ENCODE peak calls at places on chromosomes 1 and 21, in ten cellular contexts. One of them, this sample, is unnamed.

GRCh38 chr1:34460193-34460592 is 283.5 kb downstream of the C1orf94 start:
- DNase-seq in ovary: no peak
- DNase-seq in tibial nerve: no peak
- DNase-seq in Karpas-422: peak; percentile 83
- DNase-seq in naive thymus-derived CD4-positive, alpha-beta T cell: peak; percentile 50
- DNase-seq in GM23248: peak; percentile 18
- DNase-seq in mesendoderm: peak; percentile 59
- DNase-seq in epithelial cell of prostate: no peak
- DNase-seq in mammary epithelial cell: no peak
- DNase-seq in left ventricle myocardium inferior: no peak
- DNase-seq in this sample: no peak

GRCh38 chr1:83545450-83545849 is 453.5 kb downstream of the TTLL7 start:
- DNase-seq in mammary epithelial cell: no peak
- DNase-seq in mesendoderm: peak; percentile 56
- DNase-seq in ovary: no peak
- DNase-seq in naive thymus-derived CD4-positive, alpha-beta T cell: no peak
- DNase-seq in left ventricle myocardium inferior: no peak
- DNase-seq in Karpas-422: peak; percentile 48
- DNase-seq in epithelial cell of prostate: no peak
- DNase-seq in tibial nerve: no peak
- DNase-seq in GM23248: no peak
- DNase-seq in this sample: no peak

GRCh38 chr21:45528981-45529784 is 13.1 kb downstream of the SLC19A1 start:
- DNase-seq in naive thymus-derived CD4-positive, alpha-beta T cell: no peak
- DNase-seq in left ventricle myocardium inferior: peak; percentile 9
- DNase-seq in tibial nerve: no peak
- DNase-seq in epithelial cell of prostate: no peak
- DNase-seq in mammary epithelial cell: no peak
- DNase-seq in GM23248: no peak
- DNase-seq in Karpas-422: no peak
- DNase-seq in ovary: no peak
- DNase-seq in mesendoderm: no peak
- DNase-seq in this sample: no peak

GRCh38 chr1:183783342-183783741 is 21.6 kb upstream of the RGL1 start:
- DNase-seq in epithelial cell of prostate: no peak
- DNase-seq in ovary: no peak
- DNase-seq in left ventricle myocardium inferior: no peak
- DNase-seq in tibial nerve: no peak
- DNase-seq in Karpas-422: no peak
- DNase-seq in mammary epithelial cell: no peak
- DNase-seq in naive thymus-derived CD4-positive, alpha-beta T cell: no peak
- DNase-seq in mesendoderm: no peak
- DNase-seq in GM23248: peak; percentile 42
- DNase-seq in this sample: no peak

GRCh38 chr1:3727042-3727824 is 25.0 kb upstream of the CCDC27 start:
- DNase-seq in mesendoderm: peak; percentile 57
- DNase-seq in left ventricle myocardium inferior: no peak
- DNase-seq in GM23248: peak; percentile 54
- DNase-seq in mammary epithelial cell: no peak
- DNase-seq in tibial nerve: no peak
- DNase-seq in epithelial cell of prostate: no peak
- DNase-seq in naive thymus-derived CD4-positive, alpha-beta T cell: no peak
- DNase-seq in ovary: no peak
- DNase-seq in Karpas-422: peak; percentile 64
- DNase-seq in this sample: no peak

GRCh38 chr1:88302843-88303486 is 381.1 kb upstream of the PKN2 start:
- DNase-seq in mesendoderm: peak; percentile 45
- DNase-seq in left ventricle myocardium inferior: no peak
- DNase-seq in ovary: peak; percentile 18
- DNase-seq in mammary epithelial cell: no peak
- DNase-seq in Karpas-422: peak; percentile 56
- DNase-seq in epithelial cell of prostate: no peak
- DNase-seq in tibial nerve: no peak
- DNase-seq in GM23248: peak; percentile 80
- DNase-seq in naive thymus-derived CD4-positive, alpha-beta T cell: no peak
- DNase-seq in this sample: no peak

GRCh38 chr21:39029086-39029772 is 154.0 kb downstream of the PSMG1 start:
- DNase-seq in mammary epithelial cell: no peak
- DNase-seq in naive thymus-derived CD4-positive, alpha-beta T cell: no peak
- DNase-seq in GM23248: peak; percentile 69
- DNase-seq in ovary: no peak
- DNase-seq in mesendoderm: peak; percentile 74
- DNase-seq in epithelial cell of prostate: no peak
- DNase-seq in tibial nerve: no peak
- DNase-seq in Karpas-422: no peak
- DNase-seq in left ventricle myocardium inferior: no peak
- DNase-seq in this sample: no peak

GRCh38 chr21:25934771-25935224 is 200.0 kb downstream of the GABPA start:
- DNase-seq in tibial nerve: peak; percentile 43
- DNase-seq in naive thymus-derived CD4-positive, alpha-beta T cell: no peak
- DNase-seq in left ventricle myocardium inferior: peak; percentile 60
- DNase-seq in epithelial cell of prostate: peak; percentile 91
- DNase-seq in GM23248: peak; percentile 97
- DNase-seq in mammary epithelial cell: peak; percentile 94
- DNase-seq in mesendoderm: peak; percentile 53
- DNase-seq in Karpas-422: no peak
- DNase-seq in ovary: no peak
- DNase-seq in this sample: peak; percentile 88

GRCh38 chr1:243336163-243336562 is 80.3 kb downstream of the SDCCAG8 start:
- DNase-seq in left ventricle myocardium inferior: no peak
- DNase-seq in GM23248: no peak
- DNase-seq in tibial nerve: no peak
- DNase-seq in naive thymus-derived CD4-positive, alpha-beta T cell: no peak
- DNase-seq in mammary epithelial cell: no peak
- DNase-seq in epithelial cell of prostate: no peak
- DNase-seq in ovary: no peak
- DNase-seq in Karpas-422: no peak
- DNase-seq in mesendoderm: no peak
- DNase-seq in this sample: no peak

GRCh38 chr21:18951291-18952038 is 547.9 kb upstream of the TMPRSS15 start:
- DNase-seq in ovary: no peak
- DNase-seq in Karpas-422: peak; percentile 70
- DNase-seq in GM23248: no peak
- DNase-seq in tibial nerve: no peak
- DNase-seq in epithelial cell of prostate: no peak
- DNase-seq in naive thymus-derived CD4-positive, alpha-beta T cell: no peak
- DNase-seq in mammary epithelial cell: no peak
- DNase-seq in left ventricle myocardium inferior: no peak
- DNase-seq in mesendoderm: peak; percentile 85
- DNase-seq in this sample: no peak

GRCh38 chr1:163047951-163048659 is 21.1 kb upstream of the RGS4 start:
- DNase-seq in GM23248: no peak
- DNase-seq in Karpas-422: no peak
- DNase-seq in naive thymus-derived CD4-positive, alpha-beta T cell: no peak
- DNase-seq in ovary: no peak
- DNase-seq in left ventricle myocardium inferior: no peak
- DNase-seq in tibial nerve: no peak
- DNase-seq in epithelial cell of prostate: no peak
- DNase-seq in mammary epithelial cell: peak; percentile 26
- DNase-seq in mesendoderm: no peak
- DNase-seq in this sample: no peak

GRCh38 chr1:20578062-20578461 is 10.8 kb upstream of the CDA start:
- DNase-seq in left ventricle myocardium inferior: no peak
- DNase-seq in tibial nerve: no peak
- DNase-seq in GM23248: no peak
- DNase-seq in mesendoderm: no peak
- DNase-seq in mammary epithelial cell: peak; percentile 91
- DNase-seq in ovary: no peak
- DNase-seq in naive thymus-derived CD4-positive, alpha-beta T cell: no peak
- DNase-seq in Karpas-422: no peak
- DNase-seq in epithelial cell of prostate: no peak
- DNase-seq in this sample: no peak

GRCh38 chr1:211580303-211580687 is 1.3 kb upstream of the SLC30A1 start:
- DNase-seq in Karpas-422: no peak
- DNase-seq in epithelial cell of prostate: no peak
- DNase-seq in ovary: peak; percentile 21
- DNase-seq in tibial nerve: no peak
- DNase-seq in mammary epithelial cell: no peak
- DNase-seq in GM23248: peak; percentile 36
- DNase-seq in mesendoderm: no peak
- DNase-seq in left ventricle myocardium inferior: no peak
- DNase-seq in naive thymus-derived CD4-positive, alpha-beta T cell: no peak
- DNase-seq in this sample: no peak

GRCh38 chr1:211578640-211579433 is at the start of gene SLC30A1:
- DNase-seq in left ventricle myocardium inferior: peak; percentile 100
- DNase-seq in mesendoderm: peak; percentile 98
- DNase-seq in ovary: peak; percentile 100
- DNase-seq in GM23248: peak; percentile 100
- DNase-seq in naive thymus-derived CD4-positive, alpha-beta T cell: peak; percentile 99
- DNase-seq in epithelial cell of prostate: peak; percentile 88
- DNase-seq in Karpas-422: peak; percentile 100
- DNase-seq in mammary epithelial cell: peak; percentile 98
- DNase-seq in tibial nerve: peak; percentile 100
- DNase-seq in this sample: peak; percentile 99

GRCh38 chr1:211579434-211580302 is 707 bp upstream of the SLC30A1 start:
- DNase-seq in mesendoderm: peak; percentile 91
- DNase-seq in naive thymus-derived CD4-positive, alpha-beta T cell: no peak
- DNase-seq in tibial nerve: no peak
- DNase-seq in left ventricle myocardium inferior: peak; percentile 85
- DNase-seq in epithelial cell of prostate: no peak
- DNase-seq in GM23248: peak; percentile 70
- DNase-seq in mammary epithelial cell: no peak
- DNase-seq in Karpas-422: no peak
- DNase-seq in ovary: no peak
- DNase-seq in this sample: no peak

GRCh38 chr1:211583011-211583995 is 4.3 kb upstream of the SLC30A1 start:
- DNase-seq in mammary epithelial cell: no peak
- DNase-seq in tibial nerve: no peak
- DNase-seq in ovary: no peak
- DNase-seq in Karpas-422: no peak
- DNase-seq in left ventricle myocardium inferior: no peak
- DNase-seq in naive thymus-derived CD4-positive, alpha-beta T cell: no peak
- DNase-seq in GM23248: no peak
- DNase-seq in epithelial cell of prostate: no peak
- DNase-seq in mesendoderm: no peak
- DNase-seq in this sample: no peak

DNA sequence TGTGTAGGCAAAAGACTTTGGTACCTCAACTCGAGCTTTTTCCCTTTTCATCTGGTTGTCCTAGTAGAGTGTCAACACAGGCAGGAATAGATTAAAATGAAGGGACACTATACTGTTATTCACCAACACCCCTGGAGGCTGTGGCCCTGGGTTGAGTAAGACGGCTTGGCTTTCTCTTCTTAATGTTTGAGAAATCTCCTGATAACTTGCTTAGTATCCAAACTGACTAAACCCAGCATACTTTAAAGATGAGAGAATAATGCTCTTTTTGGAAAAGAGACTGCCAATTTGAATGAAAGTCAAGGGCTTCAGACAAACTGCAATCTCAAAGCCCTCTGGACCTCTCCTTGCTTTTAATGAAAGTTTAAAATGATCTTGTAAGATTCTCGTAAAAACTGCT is 2.6 kb upstream of the SLC30A1 start:
- DNase-seq in epithelial cell of prostate: no peak
- DNase-seq in GM23248: peak; percentile 92
- DNase-seq in ovary: no peak
- DNase-seq in Karpas-422: no peak
- DNase-seq in naive thymus-derived CD4-positive, alpha-beta T cell: no peak
- DNase-seq in left ventricle myocardium inferior: no peak
- DNase-seq in mesendoderm: no peak
- DNase-seq in mammary epithelial cell: no peak
- DNase-seq in tibial nerve: no peak
- DNase-seq in this sample: no peak
- H3K27ac ChIP-seq in epithelial cell of prostate: no peak overlapping the region
- H3K27ac ChIP-seq in GM23248: peak overlapping the region; percentile 81
- H3K27ac ChIP-seq in ovary: peak overlapping the region; percentile 64
- H3K27ac ChIP-seq in Karpas-422: no peak overlapping the region
- H3K27ac ChIP-seq in naive thymus-derived CD4-positive, alpha-beta T cell: no peak overlapping the region
- H3K27ac ChIP-seq in left ventricle myocardium inferior: peak overlapping the region; percentile 99
- H3K27ac ChIP-seq in mesendoderm: no peak overlapping the region
- H3K27ac ChIP-seq in mammary epithelial cell: no peak overlapping the region
- H3K27ac ChIP-seq in tibial nerve: no peak overlapping the region
- H3K27ac ChIP-seq in this sample: peak overlapping the region; percentile 76

DNA sequence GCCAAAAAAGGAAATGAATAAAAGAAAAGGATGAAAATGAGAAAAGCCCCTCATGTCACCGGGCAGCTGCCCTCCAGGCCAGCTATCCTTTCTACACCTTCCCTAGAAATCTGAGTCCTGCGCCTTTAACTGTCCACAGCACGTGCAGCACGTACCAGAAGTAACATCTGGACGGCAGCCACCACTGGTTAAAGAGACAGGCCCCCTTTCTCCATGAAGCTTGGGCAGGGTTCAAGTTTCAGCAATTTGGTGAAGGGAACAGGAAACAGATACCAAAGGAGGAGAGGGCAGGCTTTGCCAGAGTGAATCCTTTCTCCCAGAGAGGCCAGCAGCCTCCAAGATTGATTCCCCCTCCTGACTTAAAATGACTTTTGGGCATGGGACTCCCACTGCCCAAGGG is 3.6 kb upstream of the KIAA2013 start:
- DNase-seq in mesendoderm: no peak
- DNase-seq in left ventricle myocardium inferior: peak; percentile 82
- DNase-seq in mammary epithelial cell: peak; percentile 53
- DNase-seq in GM23248: peak; percentile 85
- DNase-seq in tibial nerve: peak; percentile 43
- DNase-seq in ovary: peak; percentile 86
- DNase-seq in naive thymus-derived CD4-positive, alpha-beta T cell: no peak
- DNase-seq in Karpas-422: peak; percentile 70
- DNase-seq in epithelial cell of prostate: no peak
- DNase-seq in this sample: no peak
- H3K27ac ChIP-seq in mesendoderm: no peak overlapping the region
- H3K27ac ChIP-seq in left ventricle myocardium inferior: peak overlapping the region; percentile 92
- H3K27ac ChIP-seq in mammary epithelial cell: peak overlapping the region; percentile 18
- H3K27ac ChIP-seq in GM23248: no peak overlapping the region
- H3K27ac ChIP-seq in tibial nerve: no peak overlapping the region
- H3K27ac ChIP-seq in ovary: no peak overlapping the region
- H3K27ac ChIP-seq in naive thymus-derived CD4-positive, alpha-beta T cell: no peak overlapping the region
- H3K27ac ChIP-seq in Karpas-422: no peak overlapping the region
- H3K27ac ChIP-seq in epithelial cell of prostate: no peak overlapping the region
- H3K27ac ChIP-seq in this sample: peak overlapping the region; percentile 74

DNA sequence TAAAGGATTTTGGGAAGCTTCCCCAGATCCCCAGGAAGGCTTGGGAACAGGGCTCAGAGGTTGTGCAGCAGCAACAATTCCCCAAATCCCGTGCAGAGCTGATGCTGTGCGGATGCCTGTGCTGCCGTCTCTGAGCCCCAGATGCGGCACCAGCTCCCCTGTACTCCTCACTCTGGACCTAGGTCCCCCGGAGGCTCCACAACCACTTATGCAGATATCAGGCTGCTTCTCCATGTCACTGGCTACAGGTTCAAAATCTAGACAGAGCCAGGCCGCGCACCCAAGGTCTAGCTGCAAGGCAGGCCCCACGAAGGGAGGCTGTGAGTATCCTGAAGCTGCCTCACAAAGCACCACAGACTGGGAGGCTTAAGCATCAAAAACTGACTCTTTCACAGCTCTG is 81.6 kb downstream of the PDE9A start:
- DNase-seq in mesendoderm: no peak
- DNase-seq in GM23248: no peak
- DNase-seq in left ventricle myocardium inferior: no peak
- DNase-seq in tibial nerve: no peak
- DNase-seq in epithelial cell of prostate: no peak
- DNase-seq in naive thymus-derived CD4-positive, alpha-beta T cell: peak; percentile 19
- DNase-seq in Karpas-422: no peak
- DNase-seq in mammary epithelial cell: no peak
- DNase-seq in ovary: no peak
- DNase-seq in this sample: peak; percentile 25
- H3K27ac ChIP-seq in mesendoderm: no peak overlapping the region
- H3K27ac ChIP-seq in GM23248: no peak overlapping the region
- H3K27ac ChIP-seq in left ventricle myocardium inferior: no peak overlapping the region
- H3K27ac ChIP-seq in tibial nerve: no peak overlapping the region
- H3K27ac ChIP-seq in epithelial cell of prostate: no peak overlapping the region
- H3K27ac ChIP-seq in naive thymus-derived CD4-positive, alpha-beta T cell: no peak overlapping the region
- H3K27ac ChIP-seq in Karpas-422: no peak overlapping the region
- H3K27ac ChIP-seq in mammary epithelial cell: no peak overlapping the region
- H3K27ac ChIP-seq in ovary: no peak overlapping the region
- H3K27ac ChIP-seq in this sample: no peak overlapping the region

GRCh38 chr1:91747666-91748065 is 138.3 kb downstream of the TGFBR3 start:
- DNase-seq in epithelial cell of prostate: no peak
- DNase-seq in mesendoderm: no peak
- DNase-seq in Karpas-422: no peak
- DNase-seq in ovary: no peak
- DNase-seq in tibial nerve: no peak
- DNase-seq in naive thymus-derived CD4-positive, alpha-beta T cell: no peak
- DNase-seq in GM23248: no peak
- DNase-seq in mammary epithelial cell: no peak
- DNase-seq in left ventricle myocardium inferior: no peak
- DNase-seq in this sample: no peak
- H3K27ac ChIP-seq in epithelial cell of prostate: no peak overlapping the region
- H3K27ac ChIP-seq in mesendoderm: no peak overlapping the region
- H3K27ac ChIP-seq in Karpas-422: no peak overlapping the region
- H3K27ac ChIP-seq in ovary: no peak overlapping the region
- H3K27ac ChIP-seq in tibial nerve: no peak overlapping the region
- H3K27ac ChIP-seq in naive thymus-derived CD4-positive, alpha-beta T cell: no peak overlapping the region
- H3K27ac ChIP-seq in GM23248: no peak overlapping the region
- H3K27ac ChIP-seq in mammary epithelial cell: no peak overlapping the region
- H3K27ac ChIP-seq in left ventricle myocardium inferior: peak overlapping the region; percentile 83
- H3K27ac ChIP-seq in this sample: peak overlapping the region; percentile 42

This sample was measured in breast epithelium.